ENCODE peak calls at places on chromosomes 13 and 19, in ten cellular contexts. H is A549, K is body of pancreas, Z is HCT116, L is upper lobe of left lung, T is heart left ventricle, E is gastrocnemius medialis, M is right lobe of liver, B is HepG2, U is K562. O is an unnamed sample. For H3K4me1, the result is how much of the 10 kb centered on the place peaks cover.

GRCh38 chr13:100088282-100088647 is 628 bp upstream of the PCCA start:
- ATAC-seq in E (peak), K (no peak), M (peak), Z (peak), H (peak), L (no peak), T (no peak), B (peak), U (peak), O (no peak)

GRCh38 chr19:4061178-4061682 is 5.5 kb downstream of the ZBTB7A start:
- ATAC-seq in L (peak), B (peak), K (peak), M (peak), U (no peak), E (peak), T (no peak), H (peak), Z (peak), O (peak)

GRCh38 chr13:93307651-93308050 is 81.0 kb downstream of the GPC6 start:
- ATAC-seq in K (no peak), B (no peak), Z (no peak), E (no peak), T (no peak), L (no peak), H (no peak), M (no peak), U (no peak), O (no peak)

GRCh38 chr19:33641261-33641660 is 19.5 kb downstream of the CHST8 start:
- ATAC-seq in K (no peak), U (no peak), B (no peak), E (no peak), M (no peak), L (no peak), Z (no peak), T (no peak), H (no peak), O (no peak)

GRCh38 chr13:46121597-46122163 is 16.8 kb upstream of the CPB2 start:
- ATAC-seq in L (no peak), U (no peak), Z (no peak), T (no peak), H (no peak), B (peak), E (no peak), M (peak), K (no peak), O (no peak)

GRCh38 chr13:99582511-99582910 is 81.2 kb downstream of the TM9SF2 start:
- ATAC-seq in M (no peak), Z (no peak), T (no peak), H (no peak), L (no peak), B (no peak), K (no peak), E (no peak), U (no peak), O (no peak)

GRCh38 chr19:5292453-5292842 is 48.2 kb downstream of the PTPRS start:
- ATAC-seq in U (peak), K (no peak), L (no peak), Z (peak), E (no peak), T (no peak), B (peak), M (no peak), H (peak), O (no peak)

GRCh38 chr13:95641961-95642621 is 2.4 kb downstream of the DZIP1 start:
- ATAC-seq in H (no peak), B (peak), E (peak), U (peak), T (peak), Z (no peak), L (peak), M (peak), K (peak), O (peak)

GRCh38 chr13:45107539-45107938 is 12.8 kb upstream of the GTF2F2 start:
- ATAC-seq in B (no peak), K (no peak), T (no peak), L (no peak), H (no peak), Z (no peak), M (no peak), E (no peak), U (no peak), O (no peak)

GRCh38 chr13:23505007-23505406 is 65.2 kb upstream of the TNFRSF19 start:
- ATAC-seq in M (no peak), H (no peak), K (peak), Z (no peak), T (no peak), L (no peak), U (no peak), E (no peak), B (no peak), O (no peak)

GRCh38 chr13:44207476-44207875 is 166.1 kb upstream of the SERP2 start:
- ATAC-seq in L (no peak), K (no peak), B (no peak), U (no peak), H (no peak), M (no peak), Z (no peak), E (no peak), T (no peak), O (no peak)

GRCh38 chr13:100131863-100132574 is 43.1 kb downstream of the PCCA start:
- ATAC-seq in K (no peak), T (no peak), B (no peak), M (no peak), U (peak), H (peak), Z (peak), L (peak), E (no peak), O (no peak)

GRCh38 chr13:73880365-73880764 is 253.8 kb downstream of the KLF12 start:
- ATAC-seq in L (no peak), K (no peak), H (no peak), Z (no peak), M (no peak), E (no peak), U (no peak), B (no peak), T (no peak), O (no peak)

GRCh38 chr13:29801102-29801501 is 49.3 kb downstream of the UBL3 start:
- ATAC-seq in T (no peak), Z (no peak), L (peak), E (no peak), K (no peak), B (no peak), M (no peak), H (no peak), U (no peak), O (no peak)

GRCh38 chr19:39497850-39498261 is 891 bp upstream of the DLL3 start:
- ATAC-seq in U (peak), L (no peak), E (no peak), M (peak), K (peak), T (no peak), B (peak), Z (no peak), H (peak), O (no peak)

GRCh38 chr13:77389617-77389984 is 62.7 kb upstream of the MYCBP2 start:
- ATAC-seq in E (no peak), K (no peak), H (no peak), U (no peak), T (no peak), M (no peak), B (no peak), Z (no peak), L (no peak), O (no peak)

GRCh38 chr13:98200211-98200878 is 23.3 kb upstream of the RNF113B start:
- ATAC-seq in Z (no peak), B (no peak), L (no peak), M (no peak), T (no peak), K (no peak), U (no peak), E (no peak), H (no peak), O (no peak)

GRCh38 chr19:51107406-51108065 is 673 bp downstream of the CTU1 start:
- ATAC-seq in B (peak), T (peak), L (no peak), E (no peak), M (no peak), H (peak), K (peak), Z (peak), U (peak), O (no peak)

GRCh38 chr19:56765107-56765506 is 75.4 kb downstream of the PEG3 start:
- ATAC-seq in T (peak), B (no peak), H (no peak), K (peak), Z (no peak), M (peak), U (no peak), E (no peak), L (no peak), O (peak)

GRCh38 chr13:41919741-41920487 is 41.0 kb downstream of the VWA8 start:
- ATAC-seq in T (peak), L (no peak), U (peak), E (no peak), K (no peak), M (no peak), B (no peak), H (no peak), Z (no peak), O (no peak)

GRCh38 chr13:39663508-39663907 is 8.0 kb downstream of the COG6 start:
- ATAC-seq in Z (no peak), U (no peak), K (no peak), B (no peak), T (no peak), L (no peak), E (no peak), H (no peak), M (no peak), O (no peak)

GRCh38 chr13:74557870-74558269 is 423.7 kb upstream of the KLF12 start:
- ATAC-seq in K (no peak), B (no peak), M (no peak), Z (no peak), H (no peak), T (no peak), E (no peak), L (no peak), U (no peak), O (no peak)

GRCh38 chr19:7397687-7398086 is 49.0 kb downstream of the ARHGEF18 start:
- ATAC-seq in K (no peak), U (no peak), T (no peak), Z (peak), M (no peak), L (no peak), E (no peak), B (no peak), H (no peak), O (no peak)

GRCh38 chr19:29944415-29945012 is 2.5 kb downstream of the URI1 start:
- ATAC-seq in K (no peak), T (no peak), U (peak), Z (no peak), H (no peak), L (no peak), B (no peak), M (no peak), E (no peak), O (no peak)

GRCh38 chr13:30408319-30409101 is 13.8 kb upstream of the UBE2L5 start:
- ATAC-seq in K (peak), B (peak), E (peak), M (peak), U (peak), L (peak), Z (no peak), T (peak), H (peak), O (peak)

GRCh38 chr13:23715762-23716235 is 145.6 kb downstream of the TNFRSF19 start:
- ATAC-seq in H (peak), L (peak), U (peak), M (no peak), B (peak), K (no peak), Z (peak), T (peak), E (no peak), O (no peak)

GRCh38 chr19:38713227-38713649 is 31.0 kb downstream of the CAPN12 start:
- ATAC-seq in U (no peak), E (peak), L (no peak), B (no peak), H (peak), Z (no peak), K (peak), M (peak), T (peak), O (peak)

GRCh38 chr13:37918116-37919100 is 48.8 kb upstream of the TRPC4 start:
- ATAC-seq in K (no peak), T (peak), U (peak), Z (no peak), H (no peak), L (no peak), B (no peak), E (no peak), M (no peak), O (no peak)

GRCh38 chr13:31174018-31174417 is 12.3 kb upstream of the HSPH1 start:
- ATAC-seq in Z (no peak), H (peak), M (no peak), U (peak), B (peak), T (no peak), L (no peak), K (no peak), E (no peak), O (no peak)

GRCh38 chr13:29885967-29886366 is 35.5 kb upstream of the UBL3 start:
- ATAC-seq in B (no peak), E (no peak), T (no peak), Z (no peak), M (no peak), H (no peak), U (no peak), K (no peak), L (no peak), O (no peak)

GRCh38 chr13:25372275-25373081 is 704 bp downstream of the ATP8A2 start:
- ATAC-seq in U (peak), H (peak), E (no peak), M (no peak), B (peak), Z (no peak), L (no peak), K (no peak), T (no peak), O (no peak)

GRCh38 chr19:3708207-3708931 is at the start of gene TJP3:
- ATAC-seq in T (no peak), M (peak), E (peak), K (peak), H (peak), Z (peak), B (peak), L (peak), U (no peak), O (no peak)

GRCh38 chr13:93814658-93815057 is 588.1 kb downstream of the GPC6 start:
- ATAC-seq in L (no peak), H (no peak), B (no peak), U (no peak), K (no peak), Z (no peak), E (no peak), T (no peak), M (no peak), O (no peak)

GRCh38 chr19:14006766-14007562 is 844 bp upstream of the RFX1 start:
- ATAC-seq in U (peak), B (peak), H (peak), M (peak), K (peak), T (peak), E (peak), L (peak), Z (peak), O (peak)

GRCh38 chr13:49746111-49746510 is 46.4 kb downstream of the KPNA3 start:
- ATAC-seq in K (no peak), U (no peak), E (no peak), Z (no peak), B (peak), M (peak), T (no peak), L (peak), H (no peak), O (no peak)

GRCh38 chr19:58585442-58586130 is 12.5 kb upstream of the MZF1 start:
- ATAC-seq in H (no peak), E (no peak), L (no peak), K (no peak), Z (no peak), M (no peak), B (no peak), U (no peak), T (no peak), O (no peak)

GRCh38 chr19:38702278-38702677 is 42.0 kb downstream of the CAPN12 start:
- ATAC-seq in E (no peak), Z (no peak), T (no peak), M (no peak), L (no peak), K (no peak), U (no peak), H (no peak), B (no peak), O (peak)

GRCh38 chr13:74246398-74246975 is 112.3 kb upstream of the KLF12 start:
- ATAC-seq in Z (no peak), L (no peak), K (no peak), T (no peak), B (no peak), M (no peak), H (no peak), U (no peak), E (no peak), O (no peak)

GRCh38 chr13:111359237-111359915 is 38.9 kb downstream of the TEX29 start:
- ATAC-seq in B (peak), U (no peak), M (peak), L (no peak), E (no peak), H (no peak), Z (peak), T (no peak), K (no peak), O (no peak)

GRCh38 chr13:52012512-52012836 is 276 bp downstream of the ALG11 start:
- ATAC-seq in K (no peak), H (no peak), M (no peak), U (no peak), E (no peak), B (no peak), Z (peak), L (no peak), T (peak), O (no peak)

GRCh38 chr13:52009985-52010384 is 1.3 kb downstream of the ATP7B start:
- ATAC-seq in B (no peak), T (no peak), L (no peak), Z (no peak), M (no peak), U (no peak), H (no peak), E (no peak), K (no peak), O (no peak)

GRCh38 chr13:52006491-52007245 is 4.6 kb downstream of the ATP7B start:
- ATAC-seq in L (no peak), Z (no peak), M (no peak), H (no peak), U (no peak), T (no peak), B (peak), K (no peak), E (no peak), O (no peak)

GRCh38 chr13:52011690-52012511 is at the start of gene ALG11:
- ATAC-seq in U (peak), H (peak), M (peak), K (peak), L (peak), T (peak), B (peak), Z (peak), E (peak), O (peak)

DNA sequence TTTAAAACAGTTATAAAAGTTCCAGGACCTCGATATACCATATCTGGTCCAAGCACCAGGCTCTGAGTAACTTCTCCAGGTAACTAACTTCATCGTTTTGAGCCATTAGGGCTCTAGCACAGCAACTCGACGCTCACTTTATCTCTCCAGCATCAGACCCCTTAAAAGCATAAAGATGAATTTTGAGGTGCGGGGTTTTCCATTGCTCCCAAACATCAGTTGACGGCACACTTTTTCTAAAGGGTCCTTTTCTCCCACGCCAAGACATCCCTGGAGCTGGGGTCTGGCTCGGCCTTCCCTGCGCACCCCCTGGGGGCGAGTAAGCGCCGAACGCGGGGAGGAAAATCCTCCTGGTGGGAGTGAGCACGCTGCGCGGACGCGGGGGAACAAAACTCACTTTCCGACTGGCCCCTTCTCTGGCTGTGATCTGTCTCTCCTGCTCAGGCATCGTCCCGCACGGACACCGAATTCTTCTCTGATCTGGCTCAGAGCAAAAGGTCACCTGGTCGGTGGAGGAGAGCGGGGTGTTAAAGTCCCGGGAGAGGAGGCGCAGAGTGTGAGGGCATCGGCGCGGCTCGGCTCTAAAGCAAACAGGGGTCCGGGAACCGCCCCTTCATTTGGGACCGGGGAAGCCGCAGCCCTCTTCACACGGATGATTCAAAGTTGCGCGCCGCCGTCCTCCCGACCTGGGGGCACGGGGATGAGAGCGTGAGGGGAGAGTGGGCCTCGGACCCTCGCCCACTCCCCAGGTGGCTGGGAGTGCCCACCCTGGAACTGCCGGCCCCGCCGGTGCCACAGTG is at the start of gene ATP7B:
- ATAC-seq in E (peak), U (peak), L (peak), M (peak), K (peak), T (no peak), H (peak), Z (peak), B (peak), O (no peak)
- TF ChIP-seq CTCF in E (no peak), U (no peak), L (no peak), M (no peak), K (no peak), T (peak), H (no peak), Z (no peak), B (peak), O (no peak)

GRCh38 chr19:42370068-42370520 is 20.0 kb downstream of the CNFN start:
- ATAC-seq in T (no peak), K (no peak), M (no peak), L (no peak), U (peak), Z (peak), E (no peak), B (no peak), H (peak), O (no peak)
- H3K4me1 ChIP-seq in T (under half), K (under half), M (under half), L (under half), U (under half), Z (under half), E (under half), B (under half), H (under half), O (under half)

DNA sequence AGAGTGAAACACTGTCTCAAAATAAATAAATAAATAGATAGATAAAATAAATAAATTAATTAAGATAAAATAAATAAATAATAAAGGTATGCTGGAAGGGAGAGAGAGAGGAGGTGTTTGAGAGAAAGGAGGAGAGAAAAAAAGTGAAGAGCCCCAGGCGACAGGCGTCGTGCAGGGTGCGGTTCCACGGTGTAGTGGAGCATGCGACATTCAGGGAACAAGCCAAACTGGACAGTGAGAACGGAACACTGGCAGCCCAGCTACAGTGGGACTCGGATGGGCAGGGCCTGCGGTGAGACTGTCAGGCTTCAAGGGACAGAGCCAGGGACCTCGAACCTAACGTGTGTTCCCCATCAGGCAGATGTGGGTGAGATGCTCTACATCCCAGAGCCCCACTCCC is 9.4 kb downstream of the SULT2B1 start:
- ATAC-seq in U (no peak), H (no peak), M (no peak), T (no peak), E (no peak), B (no peak), Z (no peak), L (no peak), K (no peak), O (no peak)
- TF ChIP-seq POLR2A in U (no peak), H (no peak), M (no peak), T (no peak), E (no peak), B (no peak), Z (no peak), L (no peak), K (no peak), O (no peak)

GRCh38 chr19:17997969-17998826 is 9.8 kb upstream of the ARRDC2 start:
- ATAC-seq in U (peak), H (peak), L (peak), E (no peak), B (peak), K (no peak), M (no peak), T (no peak), Z (peak), O (no peak)
- TF ChIP-seq CTCF in U (peak), H (peak), L (peak), E (no peak), B (peak), K (no peak), M (peak), T (peak), Z (peak), O (no peak)

GRCh38 chr19:46298477-46299003 is 1.7 kb downstream of the HIF3A start:
- ATAC-seq in U (no peak), T (no peak), B (no peak), L (no peak), H (peak), Z (peak), M (no peak), E (peak), K (no peak), O (peak)

GRCh38 chr19:46296722-46297431 is at the start of gene HIF3A:
- ATAC-seq in U (peak), L (no peak), M (no peak), B (no peak), K (no peak), E (no peak), Z (no peak), H (no peak), T (peak), O (peak)

GRCh38 chr19:46299004-46299509 is 2.2 kb downstream of the HIF3A start:
- ATAC-seq in H (peak), Z (peak), T (peak), B (peak), E (peak), K (peak), M (peak), L (peak), U (no peak), O (peak)

GRCh38 chr19:46297700-46298476 is 1.0 kb downstream of the HIF3A start:
- ATAC-seq in K (peak), L (peak), H (peak), E (peak), B (no peak), M (no peak), Z (peak), U (peak), T (peak), O (peak)

GRCh38 chr19:46299695-46300094 is 2.9 kb downstream of the HIF3A start:
- ATAC-seq in B (no peak), Z (no peak), E (no peak), K (no peak), T (no peak), U (no peak), H (no peak), M (no peak), L (no peak), O (no peak)
- H3K4me1 ChIP-seq in B (half or more), Z (under half), E (under half), K (half or more), T (under half), U (under half), H (under half), M (under half), L (half or more), O (under half)

O was measured in gastroesophageal sphincter.